ENCODE peak calls at places on chromosome 17, in four cellular contexts. Q is fibroblast of the conjunctiva; W is activated CD8-positive, alpha-beta memory T cell treated with anti-CD3 and anti-CD28 coated beads for 1 hour; A is GDM1. F is an unnamed sample.

GRCh38 chr17:41772218-41772585 is 14.3 kb downstream of the JUP start:
- DNase-seq in Q (no peak), W (no peak), A (no peak), F (no peak)

GRCh38 chr17:42132941-42133340 is 10.3 kb downstream of the HSPB9 start:
- DNase-seq in Q (no peak), W (no peak), A (peak), F (no peak)

GRCh38 chr17:75338335-75338734 is 49.1 kb upstream of the SLC25A19 start:
- DNase-seq in Q (no peak), W (no peak), A (peak), F (peak)

GRCh38 chr17:78623541-78623940 is 46.3 kb upstream of the DNAH17 start:
- DNase-seq in Q (no peak), W (no peak), A (no peak), F (no peak)

GRCh38 chr17:40518401-40519088 is 17.1 kb upstream of the TNS4 start:
- DNase-seq in Q (no peak), W (no peak), A (no peak), F (no peak)

GRCh38 chr17:62671553-62671952 is 44.1 kb downstream of the MRC2 start:
- DNase-seq in Q (no peak), W (no peak), A (no peak), F (no peak)

GRCh38 chr17:21285164-21286065 is 904 bp downstream of the MAP2K3 start:
- DNase-seq in Q (no peak), W (no peak), A (no peak), F (no peak)

GRCh38 chr17:43945074-43945824 is 3.0 kb upstream of the PPY start:
- DNase-seq in Q (no peak), W (no peak), A (no peak), F (no peak)

GRCh38 chr17:60158751-60159478 is 9.1 kb downstream of the CA4 start:
- DNase-seq in Q (no peak), W (no peak), A (no peak), F (no peak)

GRCh38 chr17:40121886-40122465 is at the start of gene MSL1:
- DNase-seq in Q (peak), W (peak), A (peak), F (peak)

GRCh38 chr17:60526726-60527125 is 684 bp upstream of the APPBP2 start:
- DNase-seq in Q (no peak), W (no peak), A (no peak), F (no peak)

GRCh38 chr17:46028374-46028773 is 29.3 kb downstream of the STH start:
- DNase-seq in Q (no peak), W (no peak), A (no peak), F (no peak)

GRCh38 chr17:4806770-4807533 is at the start of gene PLD2:
- DNase-seq in Q (peak), W (peak), A (peak), F (peak)

GRCh38 chr17:61312406-61313295 is 87.0 kb upstream of the TBX2 start:
- DNase-seq in Q (no peak), W (no peak), A (no peak), F (no peak)

GRCh38 chr17:58402679-58403078 is 14.7 kb downstream of the RNF43 start:
- DNase-seq in Q (no peak), W (no peak), A (no peak), F (no peak)

GRCh38 chr17:49522329-49522890 is 27.3 kb downstream of the NGFR start:
- DNase-seq in Q (no peak), W (no peak), A (no peak), F (no peak)

GRCh38 chr17:1224330-1224729 is 44.5 kb upstream of the ABR start:
- DNase-seq in Q (no peak), W (no peak), A (no peak), F (no peak)

GRCh38 chr17:82289822-82290541 is 16.5 kb upstream of the CSNK1D start:
- DNase-seq in Q (no peak), W (no peak), A (no peak), F (no peak)

GRCh38 chr17:74379495-74380085 is 12.3 kb downstream of the GPR142 start:
- DNase-seq in Q (peak), W (peak), A (peak), F (peak)

GRCh38 chr17:37067555-37068111 is 118.9 kb downstream of the AATF start:
- DNase-seq in Q (peak), W (no peak), A (no peak), F (no peak)

GRCh38 chr17:1979182-1979980 is 45.8 kb downstream of the RTN4RL1 start:
- DNase-seq in Q (no peak), W (no peak), A (no peak), F (no peak)

GRCh38 chr17:49715717-49716279 is 8.0 kb upstream of the SLC35B1 start:
- DNase-seq in Q (no peak), W (no peak), A (no peak), F (peak)